ENCODE peak calls at places on chromosomes 12 and 14, in eight cellular contexts. T, Y, H, K, D, B, O and U are unnamed samples.

GRCh38 chr12:52041695-52042123 is 9.5 kb upstream of the NR4A1 start:
- DNase-seq in O (no peak), H (no peak), T (peak), B (no peak), Y (peak), D (peak), K (peak), U (no peak)

GRCh38 chr12:125029756-125030358 is 35.4 kb upstream of the AACS start:
- DNase-seq in B (no peak), O (no peak), Y (no peak), T (no peak), D (peak), H (no peak), K (no peak), U (no peak)

GRCh38 chr14:55373784-55374725 is 37.6 kb downstream of the ATG14 start:
- DNase-seq in B (no peak), K (peak), D (peak), H (no peak), Y (no peak), O (no peak), T (peak), U (no peak)

GRCh38 chr12:120668091-120668796 is 18.7 kb upstream of the MLEC start:
- DNase-seq in O (no peak), Y (no peak), B (no peak), H (no peak), D (no peak), T (no peak), K (no peak), U (no peak)

GRCh38 chr12:62873116-62873825 is 61.7 kb downstream of the PPM1H start:
- DNase-seq in T (no peak), K (no peak), O (no peak), D (no peak), Y (no peak), H (no peak), B (no peak), U (no peak)

GRCh38 chr14:96001866-96002510 is 37.2 kb upstream of the C14orf132 start:
- DNase-seq in T (no peak), O (no peak), Y (no peak), B (no peak), K (no peak), D (peak), H (no peak), U (no peak)

GRCh38 chr14:61671086-61671485 is 24.2 kb upstream of the HIF1A start:
- DNase-seq in K (peak), O (no peak), Y (no peak), T (no peak), H (no peak), D (no peak), B (no peak), U (no peak)

GRCh38 chr14:69716483-69717187 is 50.3 kb upstream of the SRSF5 start:
- DNase-seq in B (no peak), D (peak), T (peak), O (no peak), Y (no peak), K (no peak), H (no peak), U (no peak)

GRCh38 chr12:75908961-75909699 is 122.4 kb downstream of the PHLDA1 start:
- DNase-seq in T (no peak), H (peak), D (peak), O (no peak), B (peak), K (no peak), Y (peak), U (peak)

GRCh38 chr14:39268393-39268792 is 34.7 kb downstream of the MIA2 start:
- DNase-seq in Y (no peak), O (no peak), H (no peak), D (peak), T (no peak), B (no peak), K (peak), U (no peak)

GRCh38 chr14:36773558-36773957 is 111.9 kb downstream of the PAX9 start:
- DNase-seq in T (no peak), B (no peak), K (no peak), H (no peak), Y (no peak), D (peak), O (no peak), U (no peak)

GRCh38 chr12:122327494-122328385 is 61.4 kb upstream of the VPS33A start:
- DNase-seq in H (no peak), B (no peak), T (no peak), K (no peak), D (no peak), Y (no peak), O (no peak), U (no peak)

GRCh38 chr12:47091009-47091408 is 11.2 kb upstream of the AMIGO2 start:
- DNase-seq in T (no peak), H (no peak), O (no peak), B (no peak), Y (no peak), D (no peak), K (no peak), U (no peak)

GRCh38 chr12:3130053-3130805 is 53.0 kb downstream of the TSPAN9 start:
- DNase-seq in O (no peak), K (no peak), Y (no peak), H (no peak), D (peak), T (no peak), B (no peak), U (no peak)

GRCh38 chr12:106389181-106389580 is 31.6 kb downstream of the POLR3B start:
- DNase-seq in Y (no peak), B (no peak), O (no peak), D (no peak), H (no peak), T (no peak), K (no peak), U (no peak)

GRCh38 chr14:34085695-34086094 is 134.8 kb upstream of the EGLN3 start:
- DNase-seq in K (no peak), T (no peak), Y (no peak), D (no peak), O (no peak), H (no peak), B (no peak), U (no peak)

GRCh38 chr12:5073838-5074237 is 30.2 kb downstream of the KCNA5 start:
- DNase-seq in H (no peak), K (peak), O (no peak), D (peak), B (no peak), Y (no peak), T (no peak), U (no peak)

GRCh38 chr12:122449317-122449716 is 26.8 kb upstream of the CLIP1 start:
- DNase-seq in H (no peak), Y (no peak), D (peak), B (no peak), O (no peak), T (no peak), K (no peak), U (no peak)

GRCh38 chr12:123389560-123390351 is 5.8 kb downstream of the KMT5A start:
- DNase-seq in Y (peak), O (no peak), K (peak), D (no peak), B (no peak), H (peak), T (peak), U (peak)

GRCh38 chr12:57227315-57228115 is 2.0 kb upstream of the SHMT2 start:
- DNase-seq in Y (no peak), O (no peak), T (no peak), H (no peak), K (no peak), B (no peak), D (peak), U (no peak)

GRCh38 chr12:127389923-127390322 is 877.0 kb upstream of the TMEM132C start:
- DNase-seq in Y (no peak), H (no peak), K (no peak), T (no peak), B (no peak), O (no peak), D (peak), U (no peak)

GRCh38 chr12:69655616-69656336 is 43.3 kb downstream of the BEST3 start:
- DNase-seq in T (no peak), Y (no peak), B (no peak), H (no peak), K (no peak), O (no peak), D (peak), U (no peak)

GRCh38 chr12:7101694-7102131 is 7.3 kb downstream of the C1RL start:
- DNase-seq in T (no peak), H (peak), B (no peak), K (no peak), O (no peak), D (no peak), Y (no peak), U (no peak)

GRCh38 chr12:118344829-118345228 is 27.9 kb downstream of the TAOK3 start:
- DNase-seq in K (no peak), B (no peak), D (no peak), O (no peak), T (no peak), H (no peak), Y (no peak), U (no peak)

GRCh38 chr14:21103165-21103709 is 2.4 kb downstream of the TMEM253 start:
- DNase-seq in T (no peak), H (no peak), B (no peak), Y (no peak), D (no peak), K (no peak), O (no peak), U (no peak)

GRCh38 chr14:21103710-21104447 is 3.0 kb downstream of the TMEM253 start:
- DNase-seq in B (peak), K (peak), D (peak), T (peak), O (peak), H (peak), Y (peak), U (peak)

GRCh38 chr14:21100931-21101330 is at the start of gene TMEM253:
- DNase-seq in T (no peak), Y (no peak), H (no peak), O (no peak), D (no peak), B (no peak), K (no peak), U (no peak)

GRCh38 chr14:21101802-21102413 is 1.0 kb downstream of the TMEM253 start:
- DNase-seq in D (no peak), B (no peak), H (no peak), O (no peak), K (no peak), T (no peak), Y (no peak), U (no peak)

GRCh38 chr14:21102472-21103164 is 1.8 kb downstream of the TMEM253 start:
- DNase-seq in T (no peak), Y (no peak), K (peak), B (no peak), O (no peak), H (no peak), D (no peak), U (no peak)
- H3K27ac ChIP-seq in T (no peak), Y (no peak), K (no peak), B (peak), O (no peak), H (peak), D (no peak), U (peak)

DNA sequence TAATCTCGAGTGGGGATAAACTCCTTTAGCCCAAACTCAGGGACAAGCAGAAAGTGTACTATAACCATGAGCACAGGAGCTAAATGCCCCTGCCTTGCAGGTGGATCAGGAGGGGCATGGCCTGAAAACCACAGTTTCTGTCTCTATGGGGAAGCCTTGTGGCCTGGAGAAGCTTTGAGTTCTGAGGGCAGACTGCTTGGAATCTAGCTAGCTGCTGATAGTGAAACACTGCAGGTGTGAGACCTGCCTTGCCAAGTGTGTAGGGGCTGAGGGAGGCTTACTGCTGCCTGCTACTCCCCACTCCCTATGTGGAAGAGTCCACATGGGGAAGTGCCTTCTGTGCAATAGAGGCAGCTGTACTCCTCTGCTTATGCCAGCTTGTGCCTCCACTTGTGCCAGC is 352.3 kb upstream of the OR4E1 start:
- DNase-seq in K (no peak), Y (no peak), T (no peak), H (no peak), O (no peak), D (no peak), B (no peak), U (no peak)
- H3K27ac ChIP-seq in K (no peak), Y (no peak), T (no peak), H (no peak), O (no peak), D (no peak), B (no peak), U (no peak)

GRCh38 chr14:87940894-87941293 is 52.1 kb downstream of the GALC start:
- DNase-seq in O (no peak), Y (no peak), H (no peak), T (no peak), K (no peak), B (no peak), D (no peak), U (no peak)
- H3K27ac ChIP-seq in O (no peak), Y (no peak), H (no peak), T (no peak), K (no peak), B (no peak), D (no peak), U (no peak)

GRCh38 chr14:99619873-99620834 is 16.1 kb upstream of the CCDC85C start:
- DNase-seq in B (no peak), H (no peak), T (no peak), K (no peak), Y (no peak), D (peak), O (no peak), U (no peak)
- H3K27ac ChIP-seq in B (no peak), H (peak), T (no peak), K (no peak), Y (no peak), D (no peak), O (no peak), U (no peak)

DNA sequence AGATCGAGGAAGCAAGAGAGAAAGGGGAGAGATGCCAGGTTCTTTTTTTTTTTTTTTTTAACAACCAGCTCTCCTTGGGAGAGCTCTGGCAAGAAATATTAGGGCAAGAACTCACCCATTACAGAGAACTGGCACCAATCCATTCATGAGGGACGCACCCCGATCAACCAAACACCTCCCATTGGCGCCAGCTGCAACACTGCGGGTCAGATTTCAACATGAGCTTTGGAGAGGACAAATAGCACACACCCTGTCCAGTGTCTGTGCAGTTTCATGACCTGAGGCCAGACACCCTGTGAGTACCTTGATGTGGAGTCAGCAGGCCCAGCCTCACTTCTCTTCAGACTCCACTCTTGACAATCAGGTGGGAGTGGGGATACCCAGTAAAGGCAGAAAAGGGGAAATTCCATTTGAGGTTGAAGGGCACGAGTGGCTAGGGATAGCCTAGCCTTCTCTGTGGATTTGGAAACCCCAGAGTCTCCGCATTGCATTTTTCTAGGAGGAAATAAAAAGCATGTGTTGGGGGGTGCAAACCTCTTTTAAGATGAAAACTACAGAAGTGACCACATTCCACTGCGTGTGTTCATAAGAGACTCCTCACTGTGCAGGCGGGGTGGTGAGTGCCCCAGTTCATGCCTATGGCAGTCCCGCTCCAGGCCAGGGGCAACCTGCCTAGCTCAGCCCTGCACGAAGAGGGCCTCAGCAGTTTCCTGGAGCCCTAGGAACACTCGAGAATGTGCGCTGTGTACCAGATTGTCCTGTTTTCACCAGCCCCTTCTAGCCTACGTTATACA is 42.4 kb upstream of the GPATCH2L start:
- DNase-seq in T (no peak), H (no peak), K (no peak), O (no peak), Y (no peak), B (peak), D (no peak), U (no peak)
- H3K27ac ChIP-seq in T (no peak), H (no peak), K (no peak), O (no peak), Y (no peak), B (no peak), D (no peak), U (no peak)

DNA sequence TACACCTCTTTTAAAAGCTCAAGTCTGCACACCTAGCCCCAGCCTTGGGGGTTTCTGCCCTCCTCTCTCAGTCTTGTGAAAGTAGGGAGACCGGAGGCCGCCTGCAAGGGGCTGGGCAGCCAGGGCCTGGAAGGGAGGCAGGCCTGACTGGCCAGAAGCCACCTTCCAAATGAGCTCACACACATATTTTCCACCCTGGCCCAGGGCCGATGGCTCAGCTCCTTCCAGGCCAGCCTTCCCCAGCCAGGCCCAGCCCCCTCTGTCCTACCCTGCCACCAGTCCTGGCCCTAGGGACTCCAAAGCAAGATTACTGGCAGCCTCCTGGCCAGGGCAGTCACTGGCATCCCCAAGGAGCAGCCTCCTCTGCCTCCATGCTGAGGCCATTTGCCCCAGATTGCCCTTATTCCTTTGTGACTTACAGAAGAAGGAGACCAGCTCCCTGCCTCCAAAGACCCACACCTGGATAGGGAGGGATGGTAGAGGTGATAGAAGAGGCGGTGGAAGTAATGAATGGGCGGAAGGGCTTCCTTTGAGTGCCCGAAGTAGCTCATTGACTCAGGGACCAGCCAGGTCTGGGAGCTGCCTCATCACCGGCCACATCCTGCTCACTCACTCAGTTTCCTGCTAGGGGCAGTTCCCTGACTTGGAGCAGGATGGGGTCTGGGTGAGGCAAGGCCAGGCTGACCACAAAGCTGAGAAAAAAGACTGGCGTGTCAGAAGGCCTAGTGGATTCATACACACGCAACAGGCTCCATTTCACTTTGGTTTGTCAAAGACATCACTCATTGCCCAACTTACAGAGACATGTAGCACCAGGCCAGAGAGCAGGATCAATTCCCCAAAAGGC is 14.8 kb downstream of the MMP14 start:
- DNase-seq in K (no peak), B (peak), Y (peak), H (peak), D (peak), T (no peak), O (no peak), U (peak)
- H3K27ac ChIP-seq in K (no peak), B (peak), Y (peak), H (peak), D (peak), T (no peak), O (peak), U (no peak)

GRCh38 chr12:131897276-131897675 is 2.9 kb downstream of the ULK1 start:
- DNase-seq in D (no peak), T (no peak), O (no peak), H (no peak), B (no peak), K (no peak), Y (peak), U (no peak)
- H3K27ac ChIP-seq in D (no peak), T (no peak), O (no peak), H (peak), B (peak), K (no peak), Y (peak), U (peak)